ENCODE peak calls at places on chromosomes 12 and 14, in eight cellular contexts. I is HCT116, H is B cell, Q is mucosa of descending colon, S is fibroblast of the aortic adventitia, V is LNCaP clone FGC, P is fibroblast of villous mesenchyme, O is nephron progenitor cell. Z is an unnamed sample.

GRCh38 chr14:76424359-76424758 is 48.4 kb downstream of the ESRRB start:
- DNase-seq in I (no peak), H (no peak), Q (no peak), S (no peak), V (no peak), P (no peak), O (no peak), Z (no peak)

GRCh38 chr14:39350866-39351265 is 81.4 kb downstream of the FBXO33 start:
- DNase-seq in I (no peak), H (no peak), Q (no peak), S (no peak), V (no peak), P (no peak), O (no peak), Z (no peak)

GRCh38 chr12:40325349-40325960 is 100.7 kb downstream of the LRRK2 start:
- DNase-seq in I (peak), H (no peak), Q (no peak), S (peak), V (peak), P (no peak), O (no peak), Z (no peak)

GRCh38 chr14:90568405-90568804 is 171.6 kb downstream of the CALM1 start:
- DNase-seq in I (no peak), H (no peak), Q (no peak), S (no peak), V (no peak), P (no peak), O (no peak), Z (no peak)

GRCh38 chr14:24665440-24665991 is 31.5 kb upstream of the GZMB start:
- DNase-seq in I (no peak), H (peak), Q (no peak), S (no peak), V (no peak), P (no peak), O (no peak), Z (no peak)

GRCh38 chr14:72666610-72667009 is 227.3 kb downstream of the DPF3 start:
- DNase-seq in I (peak), H (no peak), Q (no peak), S (peak), V (no peak), P (peak), O (no peak), Z (no peak)

GRCh38 chr12:106584104-106585064 is 1.6 kb downstream of the RFX4 start:
- DNase-seq in I (no peak), H (no peak), Q (no peak), S (no peak), V (no peak), P (no peak), O (peak), Z (no peak)

GRCh38 chr12:6745751-6746525 is 7.0 kb downstream of the MLF2 start:
- DNase-seq in I (no peak), H (peak), Q (no peak), S (no peak), V (no peak), P (no peak), O (no peak), Z (no peak)

GRCh38 chr12:70982286-70982685 is 61.7 kb upstream of the PTPRR start:
- DNase-seq in I (no peak), H (no peak), Q (no peak), S (peak), V (no peak), P (peak), O (no peak), Z (no peak)

GRCh38 chr14:68729556-68729955 is 63.3 kb downstream of the ZFP36L1 start:
- DNase-seq in I (no peak), H (no peak), Q (no peak), S (no peak), V (no peak), P (no peak), O (no peak), Z (no peak)

GRCh38 chr12:24838531-24838950 is 110.4 kb downstream of the BCAT1 start:
- DNase-seq in I (no peak), H (no peak), Q (no peak), S (peak), V (no peak), P (peak), O (no peak), Z (no peak)

GRCh38 chr12:107760207-107760816 is 625 bp downstream of the PRDM4 start:
- DNase-seq in I (no peak), H (no peak), Q (peak), S (peak), V (no peak), P (no peak), O (peak), Z (no peak)

GRCh38 chr14:97602438-97603117 is 805.4 kb downstream of the VRK1 start:
- DNase-seq in I (no peak), H (no peak), Q (peak), S (no peak), V (no peak), P (no peak), O (no peak), Z (no peak)

GRCh38 chr12:93783827-93784226 is 106.7 kb downstream of the CRADD start:
- DNase-seq in I (no peak), H (no peak), Q (no peak), S (no peak), V (no peak), P (peak), O (no peak), Z (no peak)

GRCh38 chr12:40225337-40225983 is 663 bp downstream of the LRRK2 start:
- DNase-seq in I (no peak), H (no peak), Q (no peak), S (peak), V (no peak), P (no peak), O (no peak), Z (no peak)

GRCh38 chr14:64040044-64040443 is 187.2 kb downstream of the SYNE2 start:
- DNase-seq in I (no peak), H (no peak), Q (no peak), S (peak), V (no peak), P (peak), O (no peak), Z (no peak)
- TF ChIP-seq CTCF in I (peak), H (peak), Q (no peak), S (peak), V (peak), P (peak), O (no peak), Z (peak)

GRCh38 chr12:27779837-27780611 is at the start of the genes KLHL42 and MANSC4:
- DNase-seq in I (no peak), H (peak), Q (peak), S (peak), V (peak), P (peak), O (peak), Z (peak)
- TF ChIP-seq CTCF in I (no peak), H (no peak), Q (no peak), S (no peak), V (no peak), P (no peak), O (no peak), Z (peak)

GRCh38 chr12:102939059-102939458 is 18.4 kb upstream of the ASCL1 start:
- DNase-seq in I (no peak), H (no peak), Q (no peak), S (no peak), V (no peak), P (no peak), O (no peak), Z (no peak)

GRCh38 chr12:102939670-102940222 is 17.7 kb upstream of the ASCL1 start:
- DNase-seq in I (no peak), H (no peak), Q (no peak), S (no peak), V (no peak), P (no peak), O (no peak), Z (no peak)
- TF ChIP-seq CTCF in I (peak), H (no peak), Q (no peak), S (no peak), V (peak), P (no peak), O (no peak), Z (peak)

GRCh38 chr12:51264297-51264696 is 5.9 kb downstream of the SMAGP start:
- DNase-seq in I (no peak), H (no peak), Q (no peak), S (no peak), V (no peak), P (no peak), O (no peak), Z (no peak)

GRCh38 chr12:51263341-51263740 is 6.9 kb downstream of the SMAGP start:
- DNase-seq in I (no peak), H (no peak), Q (no peak), S (no peak), V (no peak), P (no peak), O (no peak), Z (no peak)

GRCh38 chr12:51265024-51265423 is 5.2 kb downstream of the SMAGP start:
- DNase-seq in I (no peak), H (no peak), Q (no peak), S (no peak), V (no peak), P (no peak), O (no peak), Z (no peak)

GRCh38 chr12:51262758-51263177 is 7.4 kb downstream of the SMAGP start:
- DNase-seq in I (peak), H (no peak), Q (peak), S (peak), V (no peak), P (peak), O (peak), Z (no peak)
- TF ChIP-seq CTCF in I (peak), H (peak), Q (no peak), S (no peak), V (peak), P (peak), O (no peak), Z (peak)

GRCh38 chr12:18140969-18141368 is 51.0 kb upstream of the RERGL start:
- DNase-seq in I (no peak), H (no peak), Q (no peak), S (no peak), V (no peak), P (no peak), O (no peak), Z (no peak)

GRCh38 chr12:18135509-18135908 is 45.5 kb upstream of the RERGL start:
- DNase-seq in I (no peak), H (no peak), Q (no peak), S (peak), V (no peak), P (no peak), O (no peak), Z (no peak)

GRCh38 chr12:18139254-18139653 is 49.3 kb upstream of the RERGL start:
- DNase-seq in I (no peak), H (no peak), Q (no peak), S (no peak), V (no peak), P (no peak), O (no peak), Z (no peak)

GRCh38 chr12:18141583-18141982 is 51.6 kb upstream of the RERGL start:
- DNase-seq in I (no peak), H (no peak), Q (no peak), S (peak), V (no peak), P (no peak), O (no peak), Z (no peak)

GRCh38 chr12:18139989-18140596 is 50.1 kb upstream of the RERGL start:
- DNase-seq in I (no peak), H (no peak), Q (no peak), S (peak), V (no peak), P (peak), O (no peak), Z (no peak)
- TF ChIP-seq CTCF in I (peak), H (peak), Q (peak), S (peak), V (peak), P (peak), O (peak), Z (peak)

DNA sequence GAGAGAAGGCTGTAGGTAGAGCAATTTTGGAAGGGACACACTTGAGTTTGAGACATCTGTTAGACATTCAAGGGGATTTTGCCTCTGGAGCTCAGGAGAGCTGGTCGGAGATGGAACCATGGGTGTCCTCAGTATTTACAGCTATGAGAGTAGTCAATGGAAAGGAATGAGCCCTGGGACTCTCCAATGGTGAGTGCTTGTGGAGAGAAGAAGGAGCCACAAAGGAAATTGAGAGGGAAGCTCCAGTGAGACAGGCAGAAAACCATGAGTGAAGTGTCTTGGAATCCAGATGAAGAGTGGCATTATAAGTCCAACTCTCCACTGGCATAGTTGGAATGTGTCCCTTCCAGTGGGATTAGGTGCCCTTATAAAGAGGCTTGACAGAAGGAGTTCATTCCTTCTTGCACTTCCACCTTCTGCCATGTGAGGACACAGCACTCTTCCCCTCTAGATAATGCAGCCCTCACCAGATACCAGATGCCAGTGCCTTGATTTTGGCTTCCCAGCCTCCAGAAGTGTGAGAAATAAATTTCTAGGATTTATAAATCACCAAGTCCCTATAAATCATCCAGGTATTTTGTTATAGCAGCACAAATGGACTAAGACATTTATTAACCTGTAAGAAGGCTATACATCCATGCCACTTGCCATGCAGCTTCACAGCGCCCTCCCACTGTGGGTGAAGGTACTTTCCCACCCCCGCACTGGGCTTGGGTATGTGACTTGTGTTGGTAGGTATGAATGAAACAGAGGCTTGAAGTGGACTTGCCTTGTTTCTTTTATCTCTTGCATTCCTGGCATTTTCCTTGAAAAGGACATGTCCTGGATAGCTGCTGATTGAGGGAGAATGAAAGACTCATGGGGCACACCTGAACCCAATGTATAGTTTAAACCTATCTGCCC is 27.3 kb downstream of the LLPH start:
- DNase-seq in I (peak), H (no peak), Q (no peak), S (no peak), V (no peak), P (no peak), O (no peak), Z (no peak)
- TF ChIP-seq CTCF in I (peak), H (peak), Q (no peak), S (peak), V (peak), P (no peak), O (no peak), Z (peak)

DNA sequence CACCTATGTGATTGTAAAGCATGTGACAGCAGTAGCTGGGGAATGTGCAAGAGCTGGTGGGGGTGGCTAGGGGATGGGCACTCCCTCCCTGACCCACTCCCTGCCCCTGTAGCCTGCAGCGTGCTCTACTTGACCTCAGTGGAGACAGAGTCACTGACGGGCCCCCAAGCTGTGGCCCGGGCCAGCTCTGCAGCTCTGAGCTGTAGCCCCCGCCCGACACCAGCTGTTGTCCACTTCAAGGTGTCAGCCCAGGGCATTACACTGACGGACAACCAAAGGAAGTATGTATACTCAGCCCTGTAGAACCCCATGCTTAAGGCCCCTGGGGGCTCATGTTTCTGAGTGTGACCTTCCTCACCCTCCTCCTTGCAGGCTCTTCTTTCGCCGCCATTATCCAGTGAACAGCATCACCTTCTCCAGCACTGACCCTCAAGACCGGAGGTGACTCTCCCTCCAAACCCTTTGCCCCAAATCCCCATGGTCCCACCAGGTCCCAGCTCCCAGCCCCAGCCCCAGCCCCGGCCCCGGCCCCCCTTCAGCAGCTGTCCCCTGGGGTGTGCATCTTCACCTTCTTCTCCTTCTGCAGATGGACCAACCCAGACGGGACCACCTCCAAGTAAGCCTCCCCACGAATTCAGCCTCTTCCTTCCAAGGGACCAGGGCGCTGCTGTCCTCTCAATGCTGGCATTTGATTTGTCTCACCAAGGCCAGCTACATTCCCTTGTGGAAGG is 13.3 kb downstream of the TNS2 start:
- DNase-seq in I (no peak), H (no peak), Q (peak), S (no peak), V (no peak), P (no peak), O (no peak), Z (no peak)
- TF ChIP-seq CTCF in I (no peak), H (no peak), Q (no peak), S (no peak), V (no peak), P (no peak), O (no peak), Z (no peak)

GRCh38 chr12:55743131-55743921 is 404 bp downstream of the GDF11 start:
- DNase-seq in I (no peak), H (peak), Q (peak), S (peak), V (peak), P (peak), O (peak), Z (no peak)
- TF ChIP-seq CTCF in I (no peak), H (no peak), Q (no peak), S (peak), V (peak), P (peak), O (no peak), Z (peak)

DNA sequence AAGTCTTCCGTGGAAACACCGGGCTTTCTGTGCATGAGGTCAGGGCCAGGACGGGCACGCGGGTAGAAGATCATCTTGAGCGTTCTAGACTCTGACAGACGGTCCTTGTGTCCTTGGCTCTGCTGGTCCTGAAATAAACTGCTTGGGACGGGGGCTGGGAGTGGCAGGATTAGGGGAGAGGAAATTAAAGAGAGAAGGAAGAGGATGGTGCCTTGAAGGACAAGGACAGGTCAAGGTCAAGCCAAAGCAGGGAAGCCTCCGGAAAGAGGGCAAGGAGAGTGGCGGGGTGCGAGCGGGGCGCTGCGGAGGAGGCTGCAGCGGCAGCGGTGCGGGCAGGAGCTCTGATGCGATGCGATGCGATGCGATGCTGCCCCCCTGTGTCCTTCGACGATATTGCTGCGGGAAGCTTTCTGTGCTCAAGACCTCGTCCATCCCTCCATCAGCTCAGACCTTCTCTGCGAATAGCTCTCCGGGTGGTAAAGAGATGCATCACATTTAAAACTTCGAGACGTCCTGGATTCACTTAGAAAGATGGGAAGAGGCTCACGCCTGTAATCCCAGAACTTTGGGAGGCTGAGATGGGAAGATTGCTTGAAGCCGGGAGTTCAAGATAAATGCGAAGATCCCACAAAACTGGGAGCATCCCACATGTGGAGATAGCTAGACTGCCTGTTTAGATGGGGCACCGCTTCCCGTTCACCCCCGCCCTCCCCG is 110.1 kb upstream of the TMEM132D start:
- DNase-seq in I (no peak), H (peak), Q (no peak), S (no peak), V (no peak), P (peak), O (peak), Z (peak)
- TF ChIP-seq CTCF in I (no peak), H (peak), Q (no peak), S (peak), V (peak), P (peak), O (peak), Z (peak)

GRCh38 chr14:61492474-61492873 is 171.1 kb downstream of the PRKCH start:
- DNase-seq in I (no peak), H (no peak), Q (no peak), S (no peak), V (no peak), P (no peak), O (no peak), Z (no peak)
- TF ChIP-seq CTCF in I (no peak), H (no peak), Q (no peak), S (no peak), V (peak), P (no peak), O (no peak), Z (no peak)